ENCODE peak calls at places on chromosomes 6 and 20, in seven cellular contexts. One of them, this sample, is unnamed.

GRCh38 chr20:56893206-56893605 is 264.1 kb downstream of the TFAP2C start:
- DNase-seq in stimulated activated CD8-positive, alpha-beta memory T cell treated with anti-CD3 and anti-CD28 coated beads, Interleukin-15, amount 100 ng/mL, for 4 hours: no peak
- DNase-seq in nephron progenitor cell: no peak
- DNase-seq in lower lobe of right lung: no peak
- DNase-seq in non-pigmented ciliary epithelial cell: no peak
- DNase-seq in substantia nigra: no peak
- DNase-seq in activated CD8-positive, alpha-beta T cell treated with anti-CD3 and anti-CD28 coated beads, Interleukin-2, amount 10 ng/mL, durations not matched to agents 7 days and 5 days: peak; percentile 74
- DNase-seq in this sample: no peak

GRCh38 chr6:102798631-102799030 is 1405.1 kb downstream of the GRIK2 start:
- DNase-seq in stimulated activated CD8-positive, alpha-beta memory T cell treated with anti-CD3 and anti-CD28 coated beads, Interleukin-15, amount 100 ng/mL, for 4 hours: no peak
- DNase-seq in nephron progenitor cell: peak; percentile 35
- DNase-seq in lower lobe of right lung: no peak
- DNase-seq in non-pigmented ciliary epithelial cell: no peak
- DNase-seq in substantia nigra: no peak
- DNase-seq in activated CD8-positive, alpha-beta T cell treated with anti-CD3 and anti-CD28 coated beads, Interleukin-2, amount 10 ng/mL, durations not matched to agents 7 days and 5 days: no peak
- DNase-seq in this sample: no peak

GRCh38 chr6:133159269-133159795 is 81.8 kb upstream of the EYA4 start:
- DNase-seq in stimulated activated CD8-positive, alpha-beta memory T cell treated with anti-CD3 and anti-CD28 coated beads, Interleukin-15, amount 100 ng/mL, for 4 hours: no peak
- DNase-seq in nephron progenitor cell: no peak
- DNase-seq in lower lobe of right lung: no peak
- DNase-seq in non-pigmented ciliary epithelial cell: no peak
- DNase-seq in substantia nigra: no peak
- DNase-seq in activated CD8-positive, alpha-beta T cell treated with anti-CD3 and anti-CD28 coated beads, Interleukin-2, amount 10 ng/mL, durations not matched to agents 7 days and 5 days: no peak
- DNase-seq in this sample: no peak

GRCh38 chr6:15023448-15023847 is 222.4 kb upstream of the JARID2 start:
- DNase-seq in stimulated activated CD8-positive, alpha-beta memory T cell treated with anti-CD3 and anti-CD28 coated beads, Interleukin-15, amount 100 ng/mL, for 4 hours: peak; percentile 34
- DNase-seq in nephron progenitor cell: no peak
- DNase-seq in lower lobe of right lung: no peak
- DNase-seq in non-pigmented ciliary epithelial cell: no peak
- DNase-seq in substantia nigra: no peak
- DNase-seq in activated CD8-positive, alpha-beta T cell treated with anti-CD3 and anti-CD28 coated beads, Interleukin-2, amount 10 ng/mL, durations not matched to agents 7 days and 5 days: peak; percentile 51
- DNase-seq in this sample: no peak

GRCh38 chr20:58714340-58714922 is 21.8 kb downstream of the NPEPL1 start:
- DNase-seq in stimulated activated CD8-positive, alpha-beta memory T cell treated with anti-CD3 and anti-CD28 coated beads, Interleukin-15, amount 100 ng/mL, for 4 hours: no peak
- DNase-seq in nephron progenitor cell: no peak
- DNase-seq in lower lobe of right lung: no peak
- DNase-seq in non-pigmented ciliary epithelial cell: no peak
- DNase-seq in substantia nigra: no peak
- DNase-seq in activated CD8-positive, alpha-beta T cell treated with anti-CD3 and anti-CD28 coated beads, Interleukin-2, amount 10 ng/mL, durations not matched to agents 7 days and 5 days: peak; percentile 15
- DNase-seq in this sample: no peak

GRCh38 chr20:56151834-56152233 is 96.7 kb upstream of the MC3R start:
- DNase-seq in stimulated activated CD8-positive, alpha-beta memory T cell treated with anti-CD3 and anti-CD28 coated beads, Interleukin-15, amount 100 ng/mL, for 4 hours: no peak
- DNase-seq in nephron progenitor cell: no peak
- DNase-seq in lower lobe of right lung: no peak
- DNase-seq in non-pigmented ciliary epithelial cell: no peak
- DNase-seq in substantia nigra: no peak
- DNase-seq in activated CD8-positive, alpha-beta T cell treated with anti-CD3 and anti-CD28 coated beads, Interleukin-2, amount 10 ng/mL, durations not matched to agents 7 days and 5 days: no peak
- DNase-seq in this sample: no peak

GRCh38 chr6:144266091-144266649 is 19.0 kb upstream of the UTRN start:
- DNase-seq in stimulated activated CD8-positive, alpha-beta memory T cell treated with anti-CD3 and anti-CD28 coated beads, Interleukin-15, amount 100 ng/mL, for 4 hours: no peak
- DNase-seq in nephron progenitor cell: peak; percentile 9
- DNase-seq in lower lobe of right lung: peak; percentile 60
- DNase-seq in non-pigmented ciliary epithelial cell: no peak
- DNase-seq in substantia nigra: no peak
- DNase-seq in activated CD8-positive, alpha-beta T cell treated with anti-CD3 and anti-CD28 coated beads, Interleukin-2, amount 10 ng/mL, durations not matched to agents 7 days and 5 days: no peak
- DNase-seq in this sample: peak; percentile 3

GRCh38 chr6:35317483-35318199 is 20.0 kb downstream of the DEF6 start:
- DNase-seq in stimulated activated CD8-positive, alpha-beta memory T cell treated with anti-CD3 and anti-CD28 coated beads, Interleukin-15, amount 100 ng/mL, for 4 hours: no peak
- DNase-seq in nephron progenitor cell: peak; percentile 46
- DNase-seq in lower lobe of right lung: no peak
- DNase-seq in non-pigmented ciliary epithelial cell: no peak
- DNase-seq in substantia nigra: peak; percentile 54
- DNase-seq in activated CD8-positive, alpha-beta T cell treated with anti-CD3 and anti-CD28 coated beads, Interleukin-2, amount 10 ng/mL, durations not matched to agents 7 days and 5 days: no peak
- DNase-seq in this sample: no peak

GRCh38 chr6:157017861-157018260 is 240.7 kb downstream of the ARID1B start:
- DNase-seq in stimulated activated CD8-positive, alpha-beta memory T cell treated with anti-CD3 and anti-CD28 coated beads, Interleukin-15, amount 100 ng/mL, for 4 hours: no peak
- DNase-seq in nephron progenitor cell: no peak
- DNase-seq in lower lobe of right lung: no peak
- DNase-seq in non-pigmented ciliary epithelial cell: no peak
- DNase-seq in substantia nigra: no peak
- DNase-seq in activated CD8-positive, alpha-beta T cell treated with anti-CD3 and anti-CD28 coated beads, Interleukin-2, amount 10 ng/mL, durations not matched to agents 7 days and 5 days: no peak
- DNase-seq in this sample: no peak

GRCh38 chr6:163926642-163927041 is 512.1 kb downstream of the QKI start:
- DNase-seq in stimulated activated CD8-positive, alpha-beta memory T cell treated with anti-CD3 and anti-CD28 coated beads, Interleukin-15, amount 100 ng/mL, for 4 hours: no peak
- DNase-seq in nephron progenitor cell: no peak
- DNase-seq in lower lobe of right lung: no peak
- DNase-seq in non-pigmented ciliary epithelial cell: no peak
- DNase-seq in substantia nigra: no peak
- DNase-seq in activated CD8-positive, alpha-beta T cell treated with anti-CD3 and anti-CD28 coated beads, Interleukin-2, amount 10 ng/mL, durations not matched to agents 7 days and 5 days: no peak
- DNase-seq in this sample: no peak

GRCh38 chr20:34045294-34045693 is 51.6 kb downstream of the RALY start:
- DNase-seq in stimulated activated CD8-positive, alpha-beta memory T cell treated with anti-CD3 and anti-CD28 coated beads, Interleukin-15, amount 100 ng/mL, for 4 hours: no peak
- DNase-seq in nephron progenitor cell: no peak
- DNase-seq in lower lobe of right lung: no peak
- DNase-seq in non-pigmented ciliary epithelial cell: no peak
- DNase-seq in substantia nigra: peak; percentile 77
- DNase-seq in activated CD8-positive, alpha-beta T cell treated with anti-CD3 and anti-CD28 coated beads, Interleukin-2, amount 10 ng/mL, durations not matched to agents 7 days and 5 days: no peak
- DNase-seq in this sample: no peak

This sample was measured in esophagus squamous epithelium.